ENCODE peak calls at places on chromosomes 12 and 14, in five cellular contexts. K, I, C, H and Z are unnamed samples.

GRCh38 chr12:78863482-78864427 is 819 bp upstream of the SYT1 start:
- DNase-seq in K (peak; percentile 33), I (no peak), C (peak; percentile 67), H (peak; percentile 67), Z (no peak)

GRCh38 chr14:59098377-59098776 is 90.1 kb upstream of the DAAM1 start:
- DNase-seq in K (no peak), I (peak; percentile 87), C (no peak), H (peak; percentile 91), Z (no peak)

GRCh38 chr14:31038521-31039166 is 12.5 kb upstream of the STRN3 start:
- DNase-seq in K (no peak), I (no peak), C (no peak), H (no peak), Z (no peak)

GRCh38 chr12:105724651-105725050 is 394.2 kb downstream of the C12orf75 start:
- DNase-seq in K (no peak), I (no peak), C (no peak), H (no peak), Z (no peak)

GRCh38 chr12:3704512-3705348 is 48.2 kb downstream of the CRACR2A start:
- DNase-seq in K (no peak), I (no peak), C (no peak), H (peak; percentile 78), Z (no peak)

GRCh38 chr14:92568621-92569479 is 55.3 kb downstream of the RIN3 start:
- DNase-seq in K (no peak), I (no peak), C (no peak), H (no peak), Z (no peak)

GRCh38 chr14:35366048-35366428 is 38.5 kb downstream of the NFKBIA start:
- DNase-seq in K (no peak), I (no peak), C (no peak), H (no peak), Z (no peak)

GRCh38 chr12:58387199-58387598 is 445.8 kb downstream of the ATP23 start:
- DNase-seq in K (no peak), I (no peak), C (no peak), H (peak; percentile 42), Z (no peak)

GRCh38 chr12:23484238-23484637 is 465.2 kb downstream of the SOX5 start:
- DNase-seq in K (no peak), I (no peak), C (no peak), H (no peak), Z (no peak)

GRCh38 chr12:77724367-77724957 is 106.2 kb upstream of the NAV3 start:
- DNase-seq in K (no peak), I (peak; percentile 10), C (no peak), H (peak; percentile 82), Z (peak; percentile 12)

GRCh38 chr12:109087250-109087649 is 6.0 kb downstream of the ALKBH2 start:
- DNase-seq in K (no peak), I (no peak), C (no peak), H (no peak), Z (no peak)

GRCh38 chr12:2752676-2753371 is 41.9 kb upstream of the FKBP4 start:
- DNase-seq in K (peak; percentile 67), I (peak; percentile 13), C (peak; percentile 92), H (peak; percentile 71), Z (no peak)

GRCh38 chr12:100332852-100333251 is 24.0 kb upstream of the SLC17A8 start:
- DNase-seq in K (no peak), I (no peak), C (no peak), H (no peak), Z (no peak)

GRCh38 chr12:81998761-81999378 is 239.7 kb upstream of the PPFIA2 start:
- DNase-seq in K (no peak), I (no peak), C (no peak), H (no peak), Z (no peak)

GRCh38 chr12:109726511-109727038 is 12.9 kb downstream of the FAM222A start:
- DNase-seq in K (no peak), I (no peak), C (no peak), H (no peak), Z (no peak)

GRCh38 chr14:98954347-98955000 is 317.5 kb downstream of the BCL11B start:
- DNase-seq in K (no peak), I (no peak), C (no peak), H (no peak), Z (no peak)

GRCh38 chr14:98951031-98951430 is 321.0 kb downstream of the BCL11B start:
- DNase-seq in K (no peak), I (no peak), C (no peak), H (no peak), Z (no peak)

GRCh38 chr14:98951521-98952152 is 320.4 kb downstream of the BCL11B start:
- DNase-seq in K (no peak), I (no peak), C (no peak), H (no peak), Z (no peak)

GRCh38 chr14:98953544-98954346 is 318.3 kb downstream of the BCL11B start:
- DNase-seq in K (peak; percentile 56), I (no peak), C (no peak), H (no peak), Z (no peak)

DNA sequence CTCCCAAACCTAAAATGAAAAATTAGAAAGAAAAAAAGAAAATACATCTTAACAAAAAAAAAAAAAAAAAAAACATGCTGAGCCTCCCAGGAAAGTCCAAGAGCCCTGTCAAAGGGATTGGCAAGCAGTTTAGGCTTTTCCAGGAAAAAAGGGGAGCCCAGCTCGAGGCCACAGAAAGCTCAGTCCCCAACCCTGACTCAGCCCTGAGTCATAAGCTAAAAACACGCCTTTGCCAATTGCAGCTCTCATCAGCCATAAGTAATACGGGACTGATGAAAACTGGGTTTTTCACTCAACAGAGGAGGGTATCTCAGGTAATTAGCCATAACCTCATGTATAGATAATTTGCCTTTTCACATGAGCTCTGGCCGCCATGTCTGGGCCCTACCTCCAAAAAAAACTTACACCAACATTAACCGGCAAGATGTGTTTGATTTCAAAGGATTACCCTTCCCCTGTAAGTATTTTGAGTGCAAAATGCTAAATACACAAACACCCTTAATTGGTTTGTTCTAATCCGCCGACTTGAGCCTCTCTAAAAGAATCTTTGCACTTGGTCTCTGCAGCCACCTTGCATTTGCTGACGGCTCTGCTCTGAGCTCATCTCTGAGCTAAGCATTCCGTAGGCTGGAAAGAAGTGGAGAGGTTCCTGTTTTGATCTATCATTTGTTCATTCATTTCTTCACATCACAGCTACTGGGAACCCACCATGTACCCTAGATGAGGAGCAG is 319.2 kb downstream of the BCL11B start:
- DNase-seq in K (no peak), I (no peak), C (no peak), H (peak; percentile 1), Z (peak; percentile 1)
- H3K4me3 ChIP-seq in K (no peak overlapping the region), I (no peak overlapping the region), C (no peak overlapping the region), H (no peak overlapping the region), Z (no peak overlapping the region)

GRCh38 chr12:112616469-112617190 is 174.9 kb upstream of the RPH3A start:
- DNase-seq in K (no peak), I (no peak), C (no peak), H (no peak), Z (no peak)

GRCh38 chr12:112617191-112617505 is 174.4 kb upstream of the RPH3A start:
- DNase-seq in K (no peak), I (no peak), C (no peak), H (no peak), Z (no peak)
- H3K4me3 ChIP-seq in K (no peak overlapping the region), I (no peak overlapping the region), C (no peak overlapping the region), H (no peak overlapping the region), Z (no peak overlapping the region)

DNA sequence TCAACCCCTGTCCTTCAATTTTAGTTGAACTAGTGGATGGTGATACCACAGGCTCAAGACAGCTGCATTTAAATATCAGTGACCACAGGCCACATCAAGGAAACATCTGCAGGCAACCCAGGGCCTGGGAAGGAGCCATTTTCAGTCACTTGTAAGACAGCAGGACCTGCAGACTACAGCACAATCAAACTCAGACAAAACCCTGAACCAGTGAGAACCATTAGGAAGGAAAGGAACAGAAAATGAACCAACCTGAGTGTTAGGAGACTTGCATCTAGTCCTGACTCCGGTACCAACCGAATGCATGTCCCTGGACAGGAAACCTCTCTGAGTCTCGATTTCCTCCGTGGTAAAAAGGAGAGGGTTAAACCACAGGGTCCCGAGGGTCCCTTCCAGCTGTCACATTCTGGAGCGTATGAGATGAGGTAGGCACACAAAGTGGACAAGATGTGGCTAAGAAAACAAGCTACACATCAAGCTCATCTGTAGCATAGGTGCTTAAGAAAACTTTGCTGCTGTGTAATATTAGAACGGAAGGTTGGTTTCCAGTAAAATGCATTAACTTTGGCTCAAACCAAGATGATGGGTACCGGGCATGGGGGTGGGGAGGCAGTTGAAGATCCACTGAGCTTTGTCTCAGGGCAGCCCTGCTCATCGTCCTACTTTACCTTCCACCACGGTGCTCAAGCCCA is 1.6 kb upstream of the CDKN1B start:
- DNase-seq in K (no peak), I (no peak), C (no peak), H (peak; percentile 13), Z (no peak)
- H3K4me3 ChIP-seq in K (no peak overlapping the region), I (peak overlapping the region; percentile 96), C (no peak overlapping the region), H (peak overlapping the region; percentile 97), Z (peak overlapping the region; percentile 93)

DNA sequence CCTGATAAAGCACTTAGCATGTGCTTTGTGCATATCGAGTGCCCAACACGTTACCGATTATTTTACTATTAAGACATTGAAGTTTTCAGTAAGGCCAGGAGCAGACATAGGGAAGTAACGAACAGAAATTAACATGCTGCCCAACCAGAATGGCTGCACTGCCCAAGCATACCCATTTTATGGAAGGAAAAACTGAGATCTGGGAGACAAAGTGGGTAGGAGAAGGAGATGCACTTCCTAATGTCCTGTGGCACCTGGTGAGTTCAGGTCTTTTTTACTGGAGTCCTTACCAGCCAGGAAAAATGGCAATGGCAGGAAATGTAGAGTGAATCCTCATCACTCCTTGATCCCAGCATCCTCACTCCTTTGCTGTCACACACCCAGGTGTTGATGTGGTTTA is 768.5 kb downstream of the MED13L start:
- DNase-seq in K (no peak), I (no peak), C (no peak), H (no peak), Z (no peak)
- H3K4me3 ChIP-seq in K (no peak overlapping the region), I (no peak overlapping the region), C (no peak overlapping the region), H (no peak overlapping the region), Z (no peak overlapping the region)

DNA sequence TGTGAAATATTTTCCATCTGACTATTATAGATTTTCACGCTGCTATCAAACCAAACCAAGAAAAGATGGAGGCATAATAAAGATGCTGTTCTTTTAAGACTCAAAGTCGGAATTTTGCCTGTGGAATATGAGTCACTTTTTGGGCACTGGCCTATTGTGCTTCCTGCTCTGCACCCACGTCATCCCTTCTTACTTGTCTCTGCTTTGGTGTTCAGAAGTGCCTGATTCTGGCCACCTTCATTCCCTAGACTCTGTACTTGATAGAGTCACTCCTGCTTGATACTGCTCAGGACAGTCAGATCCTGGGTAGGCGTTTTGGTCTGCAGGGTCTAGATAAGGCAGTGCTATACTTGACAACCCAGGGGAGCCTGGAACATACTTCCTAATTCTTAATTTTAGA is 1.9 kb downstream of the LRRK2 start:
- DNase-seq in K (peak; percentile 64), I (no peak), C (no peak), H (peak; percentile 79), Z (no peak)
- H3K4me3 ChIP-seq in K (peak overlapping the region; percentile 31), I (no peak overlapping the region), C (no peak overlapping the region), H (no peak overlapping the region), Z (no peak overlapping the region)

DNA sequence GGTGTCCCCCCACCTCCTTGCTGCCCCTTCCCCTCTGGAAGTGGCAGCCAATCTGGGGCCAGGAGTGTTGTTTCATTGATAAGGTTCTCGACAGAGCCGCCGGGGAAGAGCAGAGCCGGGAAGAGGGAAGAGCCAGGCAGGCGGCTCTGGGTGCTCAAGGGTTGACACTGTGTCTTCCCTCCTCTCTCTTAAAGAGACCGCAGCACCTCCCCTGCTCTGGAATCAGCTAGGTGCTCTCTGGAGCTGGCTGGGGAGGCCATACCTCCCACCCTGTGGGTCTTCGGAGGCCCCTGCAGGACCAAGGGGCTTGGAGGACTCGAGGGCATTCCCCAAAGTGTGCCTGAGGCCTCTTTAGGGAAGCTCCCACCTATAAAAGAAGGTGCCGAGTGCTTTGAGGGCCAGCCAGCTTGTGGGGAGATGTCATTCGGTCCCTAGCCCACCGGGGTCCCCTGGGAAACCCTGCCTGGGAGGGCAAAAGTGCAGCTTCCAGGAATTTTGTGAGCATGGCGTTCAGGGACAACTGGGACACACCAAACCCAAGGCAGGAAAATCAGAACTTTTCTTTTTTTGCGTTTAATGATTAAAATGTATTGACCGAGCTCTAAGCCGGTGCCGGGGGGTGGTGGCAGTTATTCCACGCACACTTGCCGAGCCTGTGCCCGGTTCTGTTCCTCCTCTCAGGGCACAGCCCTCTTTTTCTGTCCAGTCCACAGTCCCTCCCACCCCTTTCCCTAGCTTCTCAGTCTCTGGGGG is 2.9 kb downstream of the SETD1B start:
- DNase-seq in K (no peak), I (no peak), C (no peak), H (peak; percentile 45), Z (no peak)
- H3K4me3 ChIP-seq in K (peak overlapping the region; percentile 14), I (peak overlapping the region; percentile 73), C (no peak overlapping the region), H (peak overlapping the region; percentile 63), Z (peak overlapping the region; percentile 62)